ENCODE peak calls at places on chromosomes 7 and 10, in eight cellular contexts. P is endodermal cell, W is IMR-90, S is A673, U is astrocyte, T is lower lobe of right lung, Q is upper lobe of right lung, M is RWPE1. F is an unnamed sample.

GRCh38 chr10:125707852-125708468 is 11.5 kb upstream of the EDRF1 start:
- DNase-seq in S (no peak), U (peak), W (peak), M (peak), T (no peak), P (peak), Q (no peak), F (no peak)

GRCh38 chr7:27174077-27175004 is at the start of gene HOXA10:
- DNase-seq in Q (peak), M (no peak), P (peak), T (peak), U (no peak), W (no peak), S (no peak), F (peak)

GRCh38 chr7:133746847-133747246 is 380.3 kb upstream of the LRGUK start:
- DNase-seq in T (no peak), Q (no peak), S (no peak), P (no peak), W (no peak), M (no peak), U (no peak), F (no peak)

GRCh38 chr7:72230281-72230680 is 181.9 kb downstream of the CALN1 start:
- DNase-seq in W (no peak), P (no peak), Q (no peak), S (no peak), U (no peak), T (no peak), M (no peak), F (no peak)

GRCh38 chr10:33150904-33151303 is 183.6 kb downstream of the NRP1 start:
- DNase-seq in T (no peak), U (no peak), W (no peak), S (no peak), M (no peak), Q (no peak), P (no peak), F (no peak)

GRCh38 chr10:48511855-48512191 is 93.0 kb downstream of the ARHGAP22 start:
- DNase-seq in W (no peak), M (no peak), S (no peak), T (no peak), U (no peak), P (peak), Q (no peak), F (peak)

GRCh38 chr7:95608344-95609173 is 12.2 kb upstream of the PDK4 start:
- DNase-seq in U (peak), P (peak), M (peak), W (peak), Q (peak), T (peak), S (no peak), F (peak)

GRCh38 chr10:31028076-31028475 is 3.6 kb downstream of the ZNF438 start:
- DNase-seq in T (no peak), W (no peak), P (no peak), M (peak), S (no peak), U (no peak), Q (no peak), F (no peak)

GRCh38 chr10:92305133-92306072 is 14.4 kb downstream of the MARCHF5 start:
- DNase-seq in P (no peak), S (no peak), M (no peak), U (no peak), Q (no peak), T (no peak), W (no peak), F (no peak)

GRCh38 chr10:34474060-34474376 is 341.1 kb downstream of the PARD3 start:
- DNase-seq in S (no peak), M (peak), U (peak), T (no peak), P (no peak), W (peak), Q (no peak), F (no peak)

GRCh38 chr10:71767420-71768035 is 5.8 kb downstream of the VSIR start:
- DNase-seq in U (no peak), P (no peak), M (no peak), Q (no peak), S (no peak), T (peak), W (no peak), F (no peak)

GRCh38 chr7:8165150-8165549 is 96.8 kb downstream of the ICA1 start:
- DNase-seq in S (no peak), U (no peak), P (no peak), T (no peak), M (no peak), Q (no peak), W (no peak), F (no peak)

GRCh38 chr7:12257582-12257981 is 46.5 kb downstream of the TMEM106B start:
- DNase-seq in M (no peak), Q (no peak), T (no peak), U (peak), S (no peak), P (no peak), W (peak), F (no peak)

GRCh38 chr7:112497481-112497880 is 16.7 kb downstream of the LSMEM1 start:
- DNase-seq in Q (no peak), M (no peak), W (no peak), U (no peak), T (no peak), P (peak), S (no peak), F (no peak)

GRCh38 chr7:113548137-113548536 is 370.7 kb downstream of the PPP1R3A start:
- DNase-seq in W (no peak), S (no peak), U (no peak), P (no peak), Q (no peak), M (no peak), T (no peak), F (no peak)

GRCh38 chr7:16695621-16696237 is 49.7 kb downstream of the BZW2 start:
- DNase-seq in S (peak), U (peak), W (peak), Q (no peak), P (peak), M (peak), T (no peak), F (no peak)

GRCh38 chr7:21123586-21123985 is 304.3 kb upstream of the SP4 start:
- DNase-seq in W (no peak), Q (no peak), S (no peak), M (no peak), P (no peak), T (no peak), U (no peak), F (no peak)

GRCh38 chr7:158944195-158944594 is 87.8 kb downstream of the DYNC2I1 start:
- DNase-seq in P (no peak), T (no peak), U (no peak), S (no peak), W (no peak), Q (no peak), M (no peak), F (no peak)

GRCh38 chr7:91310829-91311460 is 46.7 kb downstream of the FZD1 start:
- DNase-seq in Q (no peak), S (no peak), W (peak), M (peak), T (no peak), P (peak), U (peak), F (no peak)

GRCh38 chr7:122556873-122557542 is 141.9 kb downstream of the RNF133 start:
- DNase-seq in U (no peak), S (peak), W (no peak), M (no peak), P (no peak), Q (no peak), T (no peak), F (no peak)

DNA sequence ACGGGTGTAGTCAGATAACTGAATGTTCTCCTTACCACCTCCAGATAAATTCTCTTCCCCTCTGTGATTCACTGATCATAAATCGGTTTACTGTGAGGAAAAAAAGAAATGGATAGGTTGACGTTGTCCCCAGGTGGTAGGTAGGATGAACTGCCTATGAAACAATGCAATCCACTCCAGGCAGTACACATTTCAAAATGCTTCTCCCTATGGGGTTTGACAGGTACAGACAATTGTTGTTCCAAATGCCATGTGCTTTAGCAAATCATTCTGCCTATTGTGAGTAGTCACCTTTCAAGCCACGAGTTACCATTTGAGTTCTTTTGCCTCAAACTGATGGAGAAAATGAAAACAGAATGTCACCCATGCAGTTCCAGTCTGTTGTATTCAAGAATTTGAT is 21.8 kb downstream of the VIM start:
- DNase-seq in S (peak), W (peak), T (no peak), P (no peak), U (no peak), Q (no peak), M (peak), F (no peak)
- TF ChIP-seq CTCF in S (peak), W (peak), T (peak), P (peak), U (peak), Q (no peak), M (peak), F (no peak)

DNA sequence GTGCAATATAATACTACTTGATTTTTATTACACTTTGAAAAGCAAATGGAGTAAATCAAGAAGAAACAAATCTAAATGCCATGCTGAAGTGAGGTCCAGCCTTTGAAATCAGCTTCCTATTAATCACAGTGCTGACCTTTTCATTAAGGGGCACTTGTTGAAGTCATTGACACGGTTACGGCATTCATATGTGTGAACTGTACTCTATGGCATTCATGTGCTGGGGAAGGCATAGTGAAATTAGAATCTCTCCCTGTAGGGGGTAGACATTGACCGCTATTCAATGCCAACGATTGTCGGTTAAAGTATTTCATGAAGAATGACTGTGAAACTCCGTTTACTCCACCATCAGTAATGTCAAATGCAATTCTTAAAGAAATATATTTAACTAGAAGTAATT is 296.1 kb upstream of the SEMA3A start:
- DNase-seq in T (no peak), P (no peak), S (no peak), W (no peak), M (no peak), U (peak), Q (no peak), F (no peak)
- TF ChIP-seq CTCF in T (no peak), P (no peak), S (peak), W (no peak), M (no peak), U (peak), Q (no peak), F (no peak)

GRCh38 chr7:30931161-30931926 is 19.7 kb downstream of the AQP1 start:
- DNase-seq in P (peak), S (no peak), Q (peak), T (peak), W (no peak), M (no peak), U (peak), F (peak)

GRCh38 chr7:30933124-30933893 is 21.7 kb downstream of the AQP1 start:
- DNase-seq in Q (peak), U (no peak), T (peak), M (no peak), S (peak), P (peak), W (no peak), F (peak)

GRCh38 chr7:30932562-30932961 is 20.9 kb downstream of the AQP1 start:
- DNase-seq in U (no peak), M (no peak), P (no peak), W (no peak), T (peak), Q (no peak), S (no peak), F (peak)

GRCh38 chr7:30930621-30931020 is 19.0 kb downstream of the AQP1 start:
- DNase-seq in Q (peak), W (no peak), S (no peak), U (no peak), P (peak), T (no peak), M (no peak), F (no peak)

GRCh38 chr7:30931927-30932540 is 20.4 kb downstream of the AQP1 start:
- DNase-seq in S (no peak), P (no peak), W (no peak), M (no peak), U (no peak), Q (peak), T (no peak), F (no peak)
- TF ChIP-seq CTCF in S (no peak), P (no peak), W (no peak), M (no peak), U (no peak), Q (no peak), T (no peak), F (no peak)

DNA sequence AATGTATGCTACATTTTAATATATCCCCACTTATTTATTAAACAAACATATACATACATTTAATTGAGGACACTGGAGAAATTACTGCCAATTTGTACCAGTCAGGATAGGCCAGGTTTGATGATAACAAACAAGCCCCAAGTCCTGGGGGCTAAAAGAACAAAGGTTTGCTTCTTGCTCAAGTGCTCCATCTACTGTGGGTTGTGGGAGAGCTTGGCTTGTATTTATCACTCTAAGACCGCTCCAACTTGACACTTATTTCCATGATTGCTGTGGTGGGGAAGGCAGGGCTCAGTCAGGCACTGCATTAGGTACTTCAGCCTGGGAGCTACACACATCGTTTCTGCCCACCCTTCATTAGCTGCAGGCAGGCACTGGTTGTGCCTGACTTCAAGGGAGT is 136.6 kb upstream of the ZNF32 start:
- DNase-seq in W (no peak), T (no peak), P (no peak), S (peak), U (no peak), M (no peak), Q (no peak), F (no peak)
- TF ChIP-seq CTCF in W (no peak), T (peak), P (peak), S (peak), U (no peak), M (no peak), Q (no peak), F (no peak)

GRCh38 chr7:132554446-132554845 is 21.8 kb downstream of the PLXNA4 start:
- DNase-seq in T (no peak), P (no peak), Q (no peak), S (no peak), M (no peak), W (no peak), U (no peak), F (no peak)

GRCh38 chr7:132560825-132561529 is 15.3 kb downstream of the PLXNA4 start:
- DNase-seq in Q (no peak), M (no peak), S (peak), P (no peak), W (no peak), T (no peak), U (no peak), F (no peak)

GRCh38 chr7:132560105-132560504 is 16.2 kb downstream of the PLXNA4 start:
- DNase-seq in M (no peak), S (no peak), W (no peak), U (no peak), P (no peak), Q (no peak), T (no peak), F (no peak)

GRCh38 chr7:132558815-132559214 is 17.5 kb downstream of the PLXNA4 start:
- DNase-seq in T (no peak), U (no peak), P (no peak), W (no peak), M (no peak), S (no peak), Q (no peak), F (no peak)

GRCh38 chr7:132557489-132558044 is 18.7 kb downstream of the PLXNA4 start:
- DNase-seq in M (no peak), W (no peak), U (peak), P (no peak), Q (no peak), S (peak), T (no peak), F (no peak)
- TF ChIP-seq CTCF in M (no peak), W (no peak), U (no peak), P (peak), Q (no peak), S (peak), T (no peak), F (no peak)

DNA sequence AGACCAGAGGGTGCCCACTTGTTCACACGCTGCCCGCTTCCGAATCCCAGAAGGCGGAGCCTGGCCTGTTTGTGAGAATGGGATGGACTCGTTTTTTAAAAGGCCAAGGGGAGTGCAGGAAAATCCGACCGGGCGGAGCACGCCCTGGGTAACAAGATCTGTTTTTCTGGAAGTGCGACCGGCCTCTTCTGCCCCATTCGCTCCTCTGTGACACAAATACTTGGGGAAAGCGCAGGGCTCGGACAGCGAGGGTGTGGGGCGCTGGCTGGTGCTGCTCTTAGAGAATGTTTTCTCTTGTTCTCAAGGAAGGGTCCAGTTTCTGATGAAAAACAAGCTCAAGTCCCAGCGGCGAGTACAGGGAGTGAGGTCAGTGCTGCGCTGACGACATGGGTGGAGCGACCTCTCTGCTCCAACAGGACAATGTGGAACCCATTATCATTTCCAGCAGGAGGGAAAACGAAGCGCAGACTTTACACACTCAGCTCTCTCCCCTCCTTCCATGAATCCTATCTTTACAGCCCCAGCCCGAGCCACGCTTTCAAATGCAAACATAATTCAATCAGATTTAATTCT is 1.3 kb downstream of the RADIL start:
- DNase-seq in Q (no peak), S (no peak), W (peak), T (peak), U (peak), M (no peak), P (peak), F (no peak)
- TF ChIP-seq CTCF in Q (no peak), S (no peak), W (no peak), T (no peak), U (no peak), M (no peak), P (peak), F (no peak)

GRCh38 chr7:150756858-150757257 is 19.6 kb downstream of the GIMAP5 start:
- DNase-seq in S (peak), P (no peak), Q (no peak), U (no peak), T (no peak), W (no peak), M (no peak), F (no peak)
- TF ChIP-seq CTCF in S (peak), P (no peak), Q (peak), U (no peak), T (peak), W (peak), M (no peak), F (peak)

GRCh38 chr7:6718124-6718523 is 11.4 kb upstream of the ZNF12 start:
- DNase-seq in Q (no peak), P (no peak), M (no peak), S (no peak), T (no peak), U (no peak), W (no peak), F (no peak)
- TF ChIP-seq CTCF in Q (peak), P (peak), M (no peak), S (no peak), T (no peak), U (no peak), W (no peak), F (peak)

GRCh38 chr10:132942101-132942739 is at the start of gene CFAP46:
- DNase-seq in Q (peak), U (peak), S (peak), W (peak), M (peak), T (no peak), P (peak), F (no peak)
- TF ChIP-seq CTCF in Q (no peak), U (no peak), S (no peak), W (no peak), M (no peak), T (no peak), P (peak), F (no peak)

F was measured in CD14-positive monocyte.